ENCODE peak calls at places on chromosomes 12 and 14, in six cellular contexts. One of them, this sample, is unnamed.

GRCh38 chr12:77130193-77130592 is 64.8 kb upstream of the E2F7 start:
- DNase-seq in activated CD4-positive, alpha-beta T cell treated with anti-CD3 and anti-CD28 coated beads, Interleukin-2, amount 50 U/mL, for 4 hours: no peak
- DNase-seq in dorsolateral prefrontal cortex: no peak
- DNase-seq in lung: no peak
- DNase-seq in choroid plexus epithelial cell: peak
- DNase-seq in stimulated activated CD4-positive, alpha-beta T cell treated with anti-CD3 and anti-CD28 coated beads, Interleukin-15, amount 100 ng/mL, for 1 hour: no peak
- DNase-seq in this sample: no peak

GRCh38 chr14:22485178-22485577 is 103.8 kb downstream of the DAD1 start:
- DNase-seq in activated CD4-positive, alpha-beta T cell treated with anti-CD3 and anti-CD28 coated beads, Interleukin-2, amount 50 U/mL, for 4 hours: no peak
- DNase-seq in dorsolateral prefrontal cortex: no peak
- DNase-seq in lung: no peak
- DNase-seq in choroid plexus epithelial cell: peak
- DNase-seq in stimulated activated CD4-positive, alpha-beta T cell treated with anti-CD3 and anti-CD28 coated beads, Interleukin-15, amount 100 ng/mL, for 1 hour: no peak
- DNase-seq in this sample: no peak

GRCh38 chr12:16407332-16407731 is 59.9 kb downstream of the MGST1 start:
- DNase-seq in activated CD4-positive, alpha-beta T cell treated with anti-CD3 and anti-CD28 coated beads, Interleukin-2, amount 50 U/mL, for 4 hours: no peak
- DNase-seq in dorsolateral prefrontal cortex: no peak
- DNase-seq in lung: no peak
- DNase-seq in choroid plexus epithelial cell: no peak
- DNase-seq in stimulated activated CD4-positive, alpha-beta T cell treated with anti-CD3 and anti-CD28 coated beads, Interleukin-15, amount 100 ng/mL, for 1 hour: no peak
- DNase-seq in this sample: no peak

GRCh38 chr14:103529383-103530365 is 678 bp downstream of the TRMT61A start:
- DNase-seq in activated CD4-positive, alpha-beta T cell treated with anti-CD3 and anti-CD28 coated beads, Interleukin-2, amount 50 U/mL, for 4 hours: no peak
- DNase-seq in dorsolateral prefrontal cortex: no peak
- DNase-seq in lung: no peak
- DNase-seq in choroid plexus epithelial cell: no peak
- DNase-seq in stimulated activated CD4-positive, alpha-beta T cell treated with anti-CD3 and anti-CD28 coated beads, Interleukin-15, amount 100 ng/mL, for 1 hour: no peak
- DNase-seq in this sample: no peak

GRCh38 chr12:16171348-16171747 is 106.1 kb downstream of the SLC15A5 start:
- DNase-seq in activated CD4-positive, alpha-beta T cell treated with anti-CD3 and anti-CD28 coated beads, Interleukin-2, amount 50 U/mL, for 4 hours: no peak
- DNase-seq in dorsolateral prefrontal cortex: no peak
- DNase-seq in lung: no peak
- DNase-seq in choroid plexus epithelial cell: no peak
- DNase-seq in stimulated activated CD4-positive, alpha-beta T cell treated with anti-CD3 and anti-CD28 coated beads, Interleukin-15, amount 100 ng/mL, for 1 hour: no peak
- DNase-seq in this sample: no peak

GRCh38 chr14:21406213-21406612 is 22.4 kb upstream of the SUPT16H start:
- DNase-seq in activated CD4-positive, alpha-beta T cell treated with anti-CD3 and anti-CD28 coated beads, Interleukin-2, amount 50 U/mL, for 4 hours: no peak
- DNase-seq in dorsolateral prefrontal cortex: no peak
- DNase-seq in lung: no peak
- DNase-seq in choroid plexus epithelial cell: no peak
- DNase-seq in stimulated activated CD4-positive, alpha-beta T cell treated with anti-CD3 and anti-CD28 coated beads, Interleukin-15, amount 100 ng/mL, for 1 hour: no peak
- DNase-seq in this sample: no peak

GRCh38 chr12:75692883-75693282 is 181.5 kb upstream of the KRR1 start:
- DNase-seq in activated CD4-positive, alpha-beta T cell treated with anti-CD3 and anti-CD28 coated beads, Interleukin-2, amount 50 U/mL, for 4 hours: no peak
- DNase-seq in dorsolateral prefrontal cortex: no peak
- DNase-seq in lung: no peak
- DNase-seq in choroid plexus epithelial cell: peak
- DNase-seq in stimulated activated CD4-positive, alpha-beta T cell treated with anti-CD3 and anti-CD28 coated beads, Interleukin-15, amount 100 ng/mL, for 1 hour: no peak
- DNase-seq in this sample: no peak

GRCh38 chr12:53049582-53050318 is at the start of gene TNS2:
- DNase-seq in activated CD4-positive, alpha-beta T cell treated with anti-CD3 and anti-CD28 coated beads, Interleukin-2, amount 50 U/mL, for 4 hours: no peak
- DNase-seq in dorsolateral prefrontal cortex: no peak
- DNase-seq in lung: peak
- DNase-seq in choroid plexus epithelial cell: peak
- DNase-seq in stimulated activated CD4-positive, alpha-beta T cell treated with anti-CD3 and anti-CD28 coated beads, Interleukin-15, amount 100 ng/mL, for 1 hour: no peak
- DNase-seq in this sample: no peak

GRCh38 chr12:48442191-48442828 is 30.0 kb upstream of the ANP32D start:
- DNase-seq in activated CD4-positive, alpha-beta T cell treated with anti-CD3 and anti-CD28 coated beads, Interleukin-2, amount 50 U/mL, for 4 hours: no peak
- DNase-seq in dorsolateral prefrontal cortex: no peak
- DNase-seq in lung: no peak
- DNase-seq in choroid plexus epithelial cell: no peak
- DNase-seq in stimulated activated CD4-positive, alpha-beta T cell treated with anti-CD3 and anti-CD28 coated beads, Interleukin-15, amount 100 ng/mL, for 1 hour: no peak
- DNase-seq in this sample: no peak